ENCODE peak calls at places on chromosomes 4 and X, in five cellular contexts. Q is RKO, H is posterior cingulate gyrus, X is AG04449, A is ELR. R is an unnamed sample.

GRCh38 chrX:48475295-48475694 is 704 bp upstream of the FTSJ1 start:
- DNase-seq in Q (peak; percentile 27), H (no peak), X (no peak), A (no peak), R (no peak)

GRCh38 chr4:5050520-5050955 is 742 bp upstream of the STK32B start:
- DNase-seq in X (no peak), Q (peak; percentile 66), H (peak; percentile 83), A (peak; percentile 78), R (peak; percentile 44)

GRCh38 chr4:114905017-114905416 is 208.4 kb downstream of the NDST4 start:
- DNase-seq in A (no peak), Q (no peak), X (no peak), H (no peak), R (no peak)

GRCh38 chrX:74449937-74450330 is 28.6 kb downstream of the SLC16A2 start:
- DNase-seq in A (peak; percentile 93), H (no peak), X (peak; percentile 7), Q (peak; percentile 53), R (peak; percentile 26)

GRCh38 chr4:155033604-155034003 is 174.8 kb upstream of the NPY2R start:
- DNase-seq in Q (no peak), H (no peak), A (no peak), X (no peak), R (no peak)

GRCh38 chr4:180449395-180449956 is 1793.7 kb upstream of the TENM3 start:
- DNase-seq in Q (peak; percentile 85), A (peak; percentile 72), H (peak; percentile 6), X (no peak), R (no peak)

GRCh38 chr4:52780627-52781354 is 29.6 kb upstream of the ERVMER34-1 start:
- DNase-seq in H (no peak), A (peak; percentile 25), X (no peak), Q (peak; percentile 41), R (no peak)

GRCh38 chr4:2626231-2626630 is 89.8 kb downstream of the FAM193A start:
- DNase-seq in A (no peak), Q (no peak), X (no peak), H (no peak), R (no peak)

GRCh38 chrX:23515028-23515427 is 152.3 kb upstream of the PRDX4 start:
- DNase-seq in X (no peak), A (no peak), Q (no peak), H (no peak), R (no peak)

GRCh38 chr4:77349796-77350195 is 192.8 kb downstream of the CCNG2 start:
- DNase-seq in H (no peak), X (no peak), A (peak; percentile 20), Q (peak; percentile 47), R (no peak)

GRCh38 chrX:19907794-19908193 is 20.4 kb upstream of the SH3KBP1 start:
- DNase-seq in H (no peak), Q (no peak), X (no peak), A (peak; percentile 5), R (no peak)

GRCh38 chrX:357693-358471 is 28.8 kb downstream of the PPP2R3B start:
- DNase-seq in A (peak; percentile 84), Q (peak; percentile 48), X (no peak), H (no peak), R (no peak)

GRCh38 chr4:138233313-138233712 is 8.8 kb downstream of the SLC7A11 start:
- DNase-seq in X (no peak), A (no peak), Q (no peak), H (no peak), R (no peak)

GRCh38 chrX:111322231-111322855 is 52.1 kb upstream of the CAPN6 start:
- DNase-seq in X (no peak), Q (no peak), H (no peak), A (no peak), R (no peak)

GRCh38 chr4:87038837-87039715 is 104.3 kb downstream of the AFF1 start:
- DNase-seq in Q (peak; percentile 77), X (no peak), H (peak; percentile 64), A (peak; percentile 90), R (peak; percentile 77)

GRCh38 chr4:52873191-52873590 is 11.1 kb downstream of the RASL11B start:
- DNase-seq in X (no peak), A (no peak), H (no peak), Q (no peak), R (no peak)

GRCh38 chrX:19514791-19515614 is at the start of gene MAP3K15:
- DNase-seq in H (no peak), Q (no peak), X (no peak), A (peak; percentile 41), R (no peak)

GRCh38 chr4:185086053-185086452 is 57.0 kb upstream of the SLC25A4 start:
- DNase-seq in A (no peak), X (no peak), Q (no peak), H (no peak), R (no peak)

GRCh38 chrX:11509786-11510185 is 155.9 kb downstream of the ARHGAP6 start:
- DNase-seq in Q (no peak), A (peak; percentile 58), X (no peak), H (no peak), R (peak; percentile 41)

GRCh38 chr4:83108101-83108861 is 6.2 kb downstream of the PLAC8 start:
- DNase-seq in Q (no peak), X (no peak), H (no peak), A (no peak), R (no peak)

GRCh38 chr4:156193800-156194199 is 240.1 kb upstream of the CTSO start:
- DNase-seq in A (no peak), H (peak; percentile 57), X (peak; percentile 14), Q (no peak), R (no peak)

GRCh38 chrX:35380808-35381700 is 417.1 kb upstream of the MAGEB16 start:
- DNase-seq in Q (peak; percentile 64), H (no peak), X (no peak), A (peak; percentile 12), R (no peak)

GRCh38 chr4:20431422-20432014 is 179.8 kb downstream of the SLIT2 start:
- DNase-seq in H (no peak), Q (no peak), A (no peak), X (no peak), R (no peak)

GRCh38 chr4:2928242-2929155 is 34.7 kb downstream of the NOP14 start:
- DNase-seq in A (no peak), Q (no peak), H (no peak), X (no peak), R (no peak)

GRCh38 chrX:107710617-107711391 is 64.8 kb downstream of the TSC22D3 start:
- DNase-seq in X (peak; percentile 77), A (peak; percentile 91), Q (peak; percentile 79), H (no peak), R (peak; percentile 86)

GRCh38 chrX:70998402-70999027 is 67.6 kb upstream of the SLC7A3 start:
- DNase-seq in A (peak; percentile 46), H (peak; percentile 29), X (no peak), Q (peak; percentile 49), R (peak; percentile 17)

GRCh38 chrX:41621236-41621651 is 67.5 kb upstream of the GPR34 start:
- DNase-seq in H (no peak), A (peak; percentile 43), Q (no peak), X (no peak), R (no peak)

GRCh38 chr4:19983072-19983471 is 268.6 kb upstream of the SLIT2 start:
- DNase-seq in Q (no peak), X (peak; percentile 98), H (no peak), A (peak; percentile 93), R (peak; percentile 97)

GRCh38 chr4:677431-678293 is 3.3 kb downstream of the MYL5 start:
- DNase-seq in H (peak; percentile 38), X (no peak), A (no peak), Q (peak; percentile 40), R (no peak)

GRCh38 chr4:186554890-186555827 is at the start of gene MTNR1A:
- DNase-seq in Q (no peak), A (no peak), H (no peak), X (no peak), R (no peak)

GRCh38 chr4:68349361-68350360 is at the start of gene YTHDC1:
- DNase-seq in H (peak; percentile 96), Q (peak; percentile 92), X (peak; percentile 67), A (peak; percentile 96), R (peak; percentile 81)

GRCh38 chr4:150098214-150098613 is 20.0 kb downstream of the DCLK2 start:
- DNase-seq in Q (peak; percentile 27), A (no peak), H (no peak), X (no peak), R (no peak)

R was measured in non-pigmented ciliary epithelial cell.